ENCODE peak calls at places on chromosomes 3 and 15, in four cellular contexts. One of them, this sample, is unnamed.
A peak's percentile ranks its signal among the peaks of the same experiment; 100 is the strongest.

GRCh38 chr3:101936419-101937331 is 87.4 kb downstream of the NFKBIZ start:
- DNase-seq in activated T-cell treated with anti-CD3 and anti-CD28 coated beads for 1 hour: no peak
- DNase-seq in left cardiac atrium: no peak
- DNase-seq in natural killer cell treated with Interleukin-12 subunit alpha and Interleukin-12 subunit beta and Interleukin-15 and Interleukin-18, amount 100 ng/mL, for 72 hours: peak; percentile 63
- DNase-seq in this sample: no peak

GRCh38 chr15:59298255-59298856 is 74.3 kb downstream of the MYO1E start:
- DNase-seq in activated T-cell treated with anti-CD3 and anti-CD28 coated beads for 1 hour: no peak
- DNase-seq in left cardiac atrium: no peak
- DNase-seq in natural killer cell treated with Interleukin-12 subunit alpha and Interleukin-12 subunit beta and Interleukin-15 and Interleukin-18, amount 100 ng/mL, for 72 hours: no peak
- DNase-seq in this sample: no peak

GRCh38 chr3:71503525-71504249 is 79.8 kb downstream of the FOXP1 start:
- DNase-seq in activated T-cell treated with anti-CD3 and anti-CD28 coated beads for 1 hour: no peak
- DNase-seq in left cardiac atrium: no peak
- DNase-seq in natural killer cell treated with Interleukin-12 subunit alpha and Interleukin-12 subunit beta and Interleukin-15 and Interleukin-18, amount 100 ng/mL, for 72 hours: no peak
- DNase-seq in this sample: no peak

GRCh38 chr15:71044006-71044405 is 71.3 kb upstream of the THSD4 start:
- DNase-seq in activated T-cell treated with anti-CD3 and anti-CD28 coated beads for 1 hour: no peak
- DNase-seq in left cardiac atrium: no peak
- DNase-seq in natural killer cell treated with Interleukin-12 subunit alpha and Interleukin-12 subunit beta and Interleukin-15 and Interleukin-18, amount 100 ng/mL, for 72 hours: no peak
- DNase-seq in this sample: no peak

GRCh38 chr3:4684117-4684516 is 191.0 kb downstream of the ITPR1 start:
- DNase-seq in activated T-cell treated with anti-CD3 and anti-CD28 coated beads for 1 hour: no peak
- DNase-seq in left cardiac atrium: no peak
- DNase-seq in natural killer cell treated with Interleukin-12 subunit alpha and Interleukin-12 subunit beta and Interleukin-15 and Interleukin-18, amount 100 ng/mL, for 72 hours: no peak
- DNase-seq in this sample: no peak

GRCh38 chr3:174821477-174821876 is 37.7 kb upstream of the NAALADL2 start:
- DNase-seq in activated T-cell treated with anti-CD3 and anti-CD28 coated beads for 1 hour: no peak
- DNase-seq in left cardiac atrium: no peak
- DNase-seq in natural killer cell treated with Interleukin-12 subunit alpha and Interleukin-12 subunit beta and Interleukin-15 and Interleukin-18, amount 100 ng/mL, for 72 hours: no peak
- DNase-seq in this sample: no peak

GRCh38 chr3:55491296-55491816 is 4.2 kb upstream of the WNT5A start:
- DNase-seq in activated T-cell treated with anti-CD3 and anti-CD28 coated beads for 1 hour: no peak
- DNase-seq in left cardiac atrium: no peak
- DNase-seq in natural killer cell treated with Interleukin-12 subunit alpha and Interleukin-12 subunit beta and Interleukin-15 and Interleukin-18, amount 100 ng/mL, for 72 hours: no peak
- DNase-seq in this sample: no peak

GRCh38 chr3:38110314-38111050 is 26.4 kb downstream of the ACAA1 start:
- DNase-seq in activated T-cell treated with anti-CD3 and anti-CD28 coated beads for 1 hour: no peak
- DNase-seq in left cardiac atrium: no peak
- DNase-seq in natural killer cell treated with Interleukin-12 subunit alpha and Interleukin-12 subunit beta and Interleukin-15 and Interleukin-18, amount 100 ng/mL, for 72 hours: no peak
- DNase-seq in this sample: no peak

GRCh38 chr3:148992027-148992634 is 791 bp downstream of the GYG1 start:
- DNase-seq in activated T-cell treated with anti-CD3 and anti-CD28 coated beads for 1 hour: peak; percentile 11
- DNase-seq in left cardiac atrium: peak; percentile 69
- DNase-seq in natural killer cell treated with Interleukin-12 subunit alpha and Interleukin-12 subunit beta and Interleukin-15 and Interleukin-18, amount 100 ng/mL, for 72 hours: no peak
- DNase-seq in this sample: peak; percentile 14

GRCh38 chr3:65425880-65426279 is 612.8 kb downstream of the MAGI1 start:
- DNase-seq in activated T-cell treated with anti-CD3 and anti-CD28 coated beads for 1 hour: no peak
- DNase-seq in left cardiac atrium: no peak
- DNase-seq in natural killer cell treated with Interleukin-12 subunit alpha and Interleukin-12 subunit beta and Interleukin-15 and Interleukin-18, amount 100 ng/mL, for 72 hours: no peak
- DNase-seq in this sample: no peak

GRCh38 chr3:111617912-111618601 is 22.9 kb upstream of the ZBED2 start:
- DNase-seq in activated T-cell treated with anti-CD3 and anti-CD28 coated beads for 1 hour: no peak
- DNase-seq in left cardiac atrium: no peak
- DNase-seq in natural killer cell treated with Interleukin-12 subunit alpha and Interleukin-12 subunit beta and Interleukin-15 and Interleukin-18, amount 100 ng/mL, for 72 hours: no peak
- DNase-seq in this sample: no peak

GRCh38 chr3:102123590-102124190 is 274.4 kb downstream of the NFKBIZ start:
- DNase-seq in activated T-cell treated with anti-CD3 and anti-CD28 coated beads for 1 hour: no peak
- DNase-seq in left cardiac atrium: no peak
- DNase-seq in natural killer cell treated with Interleukin-12 subunit alpha and Interleukin-12 subunit beta and Interleukin-15 and Interleukin-18, amount 100 ng/mL, for 72 hours: no peak
- DNase-seq in this sample: no peak

GRCh38 chr3:83941990-83942710 is 1016.6 kb upstream of the CADM2 start:
- DNase-seq in activated T-cell treated with anti-CD3 and anti-CD28 coated beads for 1 hour: no peak
- DNase-seq in left cardiac atrium: no peak
- DNase-seq in natural killer cell treated with Interleukin-12 subunit alpha and Interleukin-12 subunit beta and Interleukin-15 and Interleukin-18, amount 100 ng/mL, for 72 hours: no peak
- DNase-seq in this sample: no peak

GRCh38 chr3:66856555-66856954 is 141.6 kb upstream of the KBTBD8 start:
- DNase-seq in activated T-cell treated with anti-CD3 and anti-CD28 coated beads for 1 hour: no peak
- DNase-seq in left cardiac atrium: no peak
- DNase-seq in natural killer cell treated with Interleukin-12 subunit alpha and Interleukin-12 subunit beta and Interleukin-15 and Interleukin-18, amount 100 ng/mL, for 72 hours: no peak
- DNase-seq in this sample: no peak

GRCh38 chr15:42084465-42085235 is 9.7 kb downstream of the PLA2G4D start:
- DNase-seq in activated T-cell treated with anti-CD3 and anti-CD28 coated beads for 1 hour: peak; percentile 30
- DNase-seq in left cardiac atrium: peak; percentile 69
- DNase-seq in natural killer cell treated with Interleukin-12 subunit alpha and Interleukin-12 subunit beta and Interleukin-15 and Interleukin-18, amount 100 ng/mL, for 72 hours: no peak
- DNase-seq in this sample: peak; percentile 15

GRCh38 chr3:104787306-104787705 is 579.4 kb upstream of the ALCAM start:
- DNase-seq in activated T-cell treated with anti-CD3 and anti-CD28 coated beads for 1 hour: no peak
- DNase-seq in left cardiac atrium: no peak
- DNase-seq in natural killer cell treated with Interleukin-12 subunit alpha and Interleukin-12 subunit beta and Interleukin-15 and Interleukin-18, amount 100 ng/mL, for 72 hours: no peak
- DNase-seq in this sample: no peak

GRCh38 chr15:73928971-73929627 is 2.8 kb downstream of the LOXL1 start:
- DNase-seq in activated T-cell treated with anti-CD3 and anti-CD28 coated beads for 1 hour: no peak
- DNase-seq in left cardiac atrium: no peak
- DNase-seq in natural killer cell treated with Interleukin-12 subunit alpha and Interleukin-12 subunit beta and Interleukin-15 and Interleukin-18, amount 100 ng/mL, for 72 hours: no peak
- DNase-seq in this sample: no peak

GRCh38 chr3:41441568-41441967 is 242.3 kb downstream of the CTNNB1 start:
- DNase-seq in activated T-cell treated with anti-CD3 and anti-CD28 coated beads for 1 hour: no peak
- DNase-seq in left cardiac atrium: no peak
- DNase-seq in natural killer cell treated with Interleukin-12 subunit alpha and Interleukin-12 subunit beta and Interleukin-15 and Interleukin-18, amount 100 ng/mL, for 72 hours: no peak
- DNase-seq in this sample: no peak

GRCh38 chr3:16841906-16842709 is 42.6 kb upstream of the PLCL2 start:
- DNase-seq in activated T-cell treated with anti-CD3 and anti-CD28 coated beads for 1 hour: peak; percentile 55
- DNase-seq in left cardiac atrium: peak; percentile 41
- DNase-seq in natural killer cell treated with Interleukin-12 subunit alpha and Interleukin-12 subunit beta and Interleukin-15 and Interleukin-18, amount 100 ng/mL, for 72 hours: peak; percentile 80
- DNase-seq in this sample: peak; percentile 45

GRCh38 chr3:178623666-178624255 is 87.5 kb downstream of the KCNMB2 start:
- DNase-seq in activated T-cell treated with anti-CD3 and anti-CD28 coated beads for 1 hour: no peak
- DNase-seq in left cardiac atrium: no peak
- DNase-seq in natural killer cell treated with Interleukin-12 subunit alpha and Interleukin-12 subunit beta and Interleukin-15 and Interleukin-18, amount 100 ng/mL, for 72 hours: no peak
- DNase-seq in this sample: no peak

GRCh38 chr15:64740361-64741170 is 34.8 kb downstream of the RBPMS2 start:
- DNase-seq in activated T-cell treated with anti-CD3 and anti-CD28 coated beads for 1 hour: no peak
- DNase-seq in left cardiac atrium: peak; percentile 81
- DNase-seq in natural killer cell treated with Interleukin-12 subunit alpha and Interleukin-12 subunit beta and Interleukin-15 and Interleukin-18, amount 100 ng/mL, for 72 hours: no peak
- DNase-seq in this sample: no peak

This sample was measured in effector CD8-positive, alpha-beta T cell.